ENCODE peak calls at places on chromosomes 16 and 17, in seven cellular contexts. J is cardiac fibroblast, C is ELF-1, S is fibroblast of the conjunctiva, F is NCI-H187, A is AG10803, I is ureter. O is an unnamed sample.

GRCh38 chr17:40605301-40605700 is 40.0 kb upstream of the CCR7 start:
- DNase-seq in J (no peak), C (no peak), S (no peak), F (no peak), A (no peak), I (no peak), O (no peak)

GRCh38 chr16:85610059-85610445 is 3.1 kb upstream of the GSE1 start:
- DNase-seq in J (no peak), C (peak), S (no peak), F (no peak), A (no peak), I (no peak), O (no peak)

GRCh38 chr17:56973520-56973919 is 4.4 kb upstream of the SCPEP1 start:
- DNase-seq in J (no peak), C (no peak), S (no peak), F (no peak), A (no peak), I (no peak), O (no peak)

GRCh38 chr17:73991260-73991659 is 212.2 kb upstream of the RPL38 start:
- DNase-seq in J (no peak), C (peak), S (no peak), F (peak), A (no peak), I (no peak), O (no peak)

GRCh38 chr16:63447121-63447520 is 1410.9 kb upstream of the CDH8 start:
- DNase-seq in J (no peak), C (no peak), S (no peak), F (no peak), A (no peak), I (no peak), O (no peak)

GRCh38 chr17:62740066-62740465 is 68.0 kb downstream of the MARCHF10 start:
- DNase-seq in J (no peak), C (no peak), S (no peak), F (no peak), A (peak), I (no peak), O (no peak)

GRCh38 chr17:56449176-56449575 is 144.3 kb upstream of the NOG start:
- DNase-seq in J (no peak), C (no peak), S (no peak), F (no peak), A (no peak), I (no peak), O (no peak)

GRCh38 chr17:59418732-59419166 is 87.3 kb downstream of the YPEL2 start:
- DNase-seq in J (peak), C (peak), S (no peak), F (no peak), A (peak), I (no peak), O (no peak)

GRCh38 chr17:62705781-62706597 is 78.5 kb downstream of the MRC2 start:
- DNase-seq in J (peak), C (peak), S (no peak), F (no peak), A (peak), I (no peak), O (no peak)